ENCODE peak calls at places on chromosomes 1 and 21, in five cellular contexts. V is H1, F is Peyer's patch, Z is stomach, U is esophagus squamous epithelium. B is an unnamed sample. For H3K36me3, the result is how much of the 10 kb centered on the place peaks cover.

GRCh38 chr1:184218436-184218835 is 166.9 kb downstream of the TSEN15 start:
- DNase-seq in V (no peak), F (no peak), Z (no peak), U (no peak), B (no peak)

GRCh38 chr1:237864338-237865244 is 26.1 kb downstream of the ZP4 start:
- DNase-seq in V (peak), F (peak), Z (peak), U (no peak), B (no peak)

GRCh38 chr1:181033799-181034391 is at the start of gene MR1:
- DNase-seq in V (no peak), F (no peak), Z (no peak), U (no peak), B (no peak)

GRCh38 chr1:93352376-93352775 is 6.7 kb downstream of the DR1 start:
- DNase-seq in V (no peak), F (no peak), Z (no peak), U (no peak), B (no peak)

GRCh38 chr1:172654535-172654934 is 4.4 kb upstream of the FASLG start:
- DNase-seq in V (no peak), F (no peak), Z (no peak), U (no peak), B (no peak)

GRCh38 chr1:216742625-216743024 is 19.4 kb upstream of the ESRRG start:
- DNase-seq in V (no peak), F (no peak), Z (no peak), U (no peak), B (no peak)

GRCh38 chr1:246002725-246003441 is 504.2 kb downstream of the SMYD3 start:
- DNase-seq in V (peak), F (peak), Z (peak), U (peak), B (peak)

GRCh38 chr1:227396539-227397355 is 78.5 kb upstream of the CDC42BPA start:
- DNase-seq in V (no peak), F (no peak), Z (no peak), U (no peak), B (no peak)

GRCh38 chr21:33036430-33037162 is 10.9 kb downstream of the OLIG2 start:
- DNase-seq in V (no peak), F (no peak), Z (peak), U (no peak), B (no peak)

DNA sequence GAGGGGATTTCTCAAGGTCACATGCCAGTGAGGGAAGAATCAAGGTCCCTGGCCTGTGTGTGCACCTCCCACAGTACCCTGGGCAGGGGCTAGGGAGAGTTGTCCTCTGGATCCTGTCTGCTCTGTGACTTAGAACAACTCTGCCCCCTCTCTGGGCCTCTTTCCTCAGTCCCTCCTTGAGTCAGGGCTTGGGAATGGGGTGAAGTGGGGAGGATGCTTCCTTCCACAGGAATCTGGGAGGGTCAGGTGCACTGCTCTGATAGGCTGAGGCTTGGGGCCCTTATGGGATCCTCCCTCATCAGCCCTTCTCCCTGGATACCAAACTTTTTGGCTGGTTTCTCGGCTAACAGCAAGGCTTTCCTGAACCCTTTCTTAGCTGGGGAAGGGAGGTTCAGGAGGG is 2.5 kb downstream of the TRNP1 start:
- DNase-seq in V (no peak), F (no peak), Z (no peak), U (no peak), B (no peak)
- H3K4me3 ChIP-seq in V (peak), F (no peak), Z (peak), U (no peak), B (peak)

DNA sequence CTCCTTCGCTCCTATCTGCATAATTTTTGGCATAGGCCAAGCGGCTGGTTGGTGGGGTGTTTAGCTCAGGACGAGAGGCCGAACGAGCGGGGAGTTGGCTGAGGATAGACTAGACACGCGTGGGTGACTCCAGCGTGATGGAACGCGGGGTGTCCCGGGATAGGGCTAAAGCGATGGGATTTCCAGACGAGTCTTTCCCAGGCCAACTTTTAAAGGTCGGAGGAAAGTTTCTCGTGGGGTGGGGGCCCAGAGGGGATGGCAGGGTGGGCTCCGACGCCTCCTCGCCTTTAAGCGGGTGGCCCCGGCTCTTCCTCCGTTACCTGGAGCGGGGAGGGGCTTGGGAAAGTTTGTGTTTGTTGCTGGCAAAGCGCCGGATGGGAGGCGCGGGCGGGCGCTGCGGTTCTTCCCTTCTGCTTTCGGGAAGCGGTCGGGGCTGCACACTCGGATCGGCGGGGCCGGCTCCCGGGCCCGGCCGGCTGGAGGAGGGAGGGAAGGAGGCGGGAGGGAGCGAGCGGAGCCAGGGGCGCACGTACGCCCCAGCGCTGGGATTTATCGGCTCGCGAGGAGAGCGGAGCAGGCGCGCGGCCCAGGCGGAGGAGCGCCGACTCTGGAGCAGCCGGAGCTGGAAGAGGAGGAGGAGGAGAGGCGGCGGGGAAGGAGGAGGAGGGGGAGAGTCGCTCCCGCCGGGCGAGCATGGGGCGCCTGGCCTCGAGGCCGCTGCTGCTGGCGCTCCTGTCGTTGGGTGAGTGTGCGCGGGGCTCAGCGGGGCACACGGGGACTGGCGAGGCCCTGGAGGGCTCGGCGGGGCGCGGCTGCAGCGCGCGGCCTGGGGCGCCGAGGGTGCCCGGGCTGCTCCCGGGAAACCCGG is at the start of gene PTGFRN:
- DNase-seq in V (peak), F (peak), Z (peak), U (no peak), B (peak)
- TF ChIP-seq POLR2A in V (no peak), F (peak), Z (no peak), U (peak), B (no peak)

GRCh38 chr21:46413365-46413696 is 45.4 kb upstream of the DIP2A start:
- DNase-seq in V (no peak), F (no peak), Z (no peak), U (no peak), B (no peak)
- H3K36me3 ChIP-seq in V (under half), F (half or more), Z (half or more), U (half or more), B (under half)

GRCh38 chr21:31768720-31769119 is 36.8 kb upstream of the SCAF4 start:
- DNase-seq in V (no peak), F (no peak), Z (no peak), U (no peak), B (no peak)

GRCh38 chr21:31777857-31778256 is 45.9 kb upstream of the SCAF4 start:
- DNase-seq in V (no peak), F (no peak), Z (no peak), U (no peak), B (no peak)

GRCh38 chr21:31771685-31772084 is 39.8 kb upstream of the SCAF4 start:
- DNase-seq in V (no peak), F (no peak), Z (no peak), U (no peak), B (no peak)

DNA sequence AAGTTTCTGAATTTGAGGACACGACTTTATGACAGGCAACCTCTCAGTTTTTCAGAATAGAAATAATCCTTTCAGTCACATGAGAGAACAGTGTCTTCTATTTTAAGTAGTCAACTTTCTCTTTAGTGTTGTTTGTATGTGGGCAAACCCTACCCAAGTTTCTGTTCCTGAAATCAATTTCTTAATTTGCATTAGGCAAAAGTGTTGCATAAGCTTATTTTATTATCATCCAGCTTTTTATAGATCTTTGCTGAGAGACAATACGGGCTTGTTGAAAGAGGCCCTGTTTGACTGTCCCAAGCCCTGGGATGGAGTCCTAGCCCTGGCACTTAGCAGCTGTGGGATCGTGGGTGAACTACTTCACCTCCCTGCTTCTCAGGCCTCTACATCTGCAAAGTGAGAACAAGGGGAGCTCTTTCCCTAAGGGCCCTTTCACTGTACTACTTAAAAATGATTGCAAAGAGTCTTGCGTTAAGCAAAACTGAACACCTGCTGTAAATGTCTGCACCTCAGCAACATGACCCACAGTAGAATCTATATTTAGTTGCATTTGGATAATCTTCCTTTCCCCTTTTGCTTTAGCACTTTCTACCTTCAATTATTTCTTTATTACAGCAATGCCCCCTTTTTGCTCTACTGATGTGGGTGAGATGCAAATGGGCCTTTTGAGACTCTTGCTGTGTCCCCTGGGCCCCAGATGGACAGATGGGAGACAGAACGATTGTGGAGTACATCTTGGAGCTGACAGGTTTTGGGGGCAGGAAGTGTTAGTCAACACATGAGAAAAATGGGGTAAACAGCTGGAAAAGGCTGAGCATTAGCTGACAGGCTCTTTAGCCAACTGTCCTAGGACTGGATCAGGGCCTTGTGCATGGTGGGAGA is 41.0 kb upstream of the SCAF4 start:
- DNase-seq in V (no peak), F (no peak), Z (no peak), U (no peak), B (no peak)
- H3K4me3 ChIP-seq in V (no peak), F (no peak), Z (no peak), U (no peak), B (no peak)

DNA sequence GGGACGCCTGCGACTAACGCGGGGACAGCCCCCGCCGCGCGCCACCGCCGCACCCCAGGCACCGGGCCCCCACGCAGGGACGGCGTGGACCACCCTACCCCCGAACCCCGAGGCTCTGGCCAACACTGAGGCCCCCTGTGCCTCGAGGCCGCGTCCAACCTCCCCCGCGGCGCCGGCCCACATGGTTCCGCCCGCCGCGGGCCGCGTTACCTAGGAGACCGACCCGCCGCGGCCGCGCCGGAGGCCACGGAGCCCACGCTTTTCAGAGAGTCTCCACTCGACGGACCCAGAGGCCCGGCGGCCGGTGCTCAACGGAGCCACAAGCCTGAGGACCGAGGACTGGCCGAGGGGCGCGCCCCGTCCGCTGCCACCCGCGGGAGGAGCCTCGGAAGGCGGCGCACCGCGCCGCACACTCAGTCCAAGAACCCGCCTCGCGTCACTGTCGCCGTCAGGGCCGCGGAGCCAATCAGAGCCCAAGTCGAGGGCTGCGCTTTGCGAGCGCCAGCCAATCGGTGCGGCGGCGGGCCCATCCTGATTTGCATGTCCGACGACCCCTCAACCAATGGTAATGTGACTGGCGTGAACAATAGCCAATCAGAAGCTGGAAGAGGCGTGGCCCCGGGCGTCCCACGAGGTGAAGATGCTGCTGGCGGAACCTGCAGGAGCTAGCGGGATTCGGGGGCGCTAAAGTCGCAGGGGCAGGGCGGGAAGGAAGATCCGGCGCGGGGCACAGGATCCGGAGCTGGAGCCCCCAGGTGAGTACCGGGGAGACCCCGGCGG is at the start of gene NPHP4:
- DNase-seq in V (peak), F (peak), Z (peak), U (peak), B (peak)
- TF ChIP-seq POLR2A in V (no peak), F (peak), Z (no peak), U (peak), B (peak)

GRCh38 chr1:26887125-26887524 is 3.0 kb downstream of the GPN2 start:
- DNase-seq in V (no peak), F (no peak), Z (no peak), U (no peak), B (no peak)
- H3K36me3 ChIP-seq in V (under half), F (half or more), Z (half or more), U (half or more), B (under half)

GRCh38 chr21:35026617-35027557 is 22.2 kb downstream of the RUNX1 start:
- DNase-seq in V (no peak), F (peak), Z (peak), U (no peak), B (no peak)
- H3K4me3 ChIP-seq in V (peak), F (peak), Z (peak), U (no peak), B (no peak)

B was measured in tibial nerve.